ENCODE peak calls at places on chromosomes 4 and X, in four cellular contexts. P, G, S and Q are unnamed samples.

GRCh38 chr4:10063544-10064300 is 42.4 kb upstream of the SLC2A9 start:
- DNase-seq in G (peak), P (peak), S (peak), Q (no peak)

GRCh38 chr4:22389240-22389871 is 126.5 kb downstream of the ADGRA3 start:
- DNase-seq in S (peak), P (peak), G (peak), Q (peak)

GRCh38 chr4:117700111-117700892 is 334.0 kb upstream of the NDST3 start:
- DNase-seq in G (peak), S (no peak), P (no peak), Q (no peak)

GRCh38 chr4:81580346-81581013 is 108.8 kb upstream of the RASGEF1B start:
- DNase-seq in G (no peak), P (no peak), S (no peak), Q (no peak)

GRCh38 chr4:54318904-54319303 is 89.8 kb downstream of the PDGFRA start:
- DNase-seq in S (peak), G (peak), P (peak), Q (peak)

GRCh38 chr4:150150545-150151156 is 72.4 kb downstream of the DCLK2 start:
- DNase-seq in G (no peak), S (no peak), P (no peak), Q (no peak)

GRCh38 chrX:17629519-17629918 is 107.8 kb upstream of the SCML1 start:
- DNase-seq in S (no peak), P (no peak), G (no peak), Q (no peak)

GRCh38 chr4:74451214-74451661 is 6.3 kb downstream of the AREG start:
- DNase-seq in P (no peak), S (peak), G (peak), Q (no peak)

GRCh38 chr4:1078490-1078889 is 34.9 kb downstream of the RNF212 start:
- DNase-seq in S (no peak), G (no peak), P (no peak), Q (no peak)

GRCh38 chr4:152369203-152369902 is 166.5 kb downstream of the FBXW7 start:
- DNase-seq in S (no peak), G (no peak), P (no peak), Q (no peak)

GRCh38 chr4:61520688-61521160 is 320.6 kb downstream of the ADGRL3 start:
- DNase-seq in P (no peak), G (peak), S (peak), Q (no peak)

GRCh38 chr4:123640271-123640670 is 243.7 kb downstream of the SPRY1 start:
- DNase-seq in S (no peak), G (no peak), P (no peak), Q (no peak)

GRCh38 chrX:123962006-123962485 is 540 bp downstream of the STAG2 start:
- DNase-seq in G (peak), P (no peak), S (no peak), Q (no peak)

GRCh38 chr4:118941799-118942198 is 53.1 kb downstream of the SYNPO2 start:
- DNase-seq in G (no peak), P (no peak), S (no peak), Q (no peak)

GRCh38 chr4:128558896-128559669 is 250.4 kb upstream of the JADE1 start:
- DNase-seq in P (no peak), S (no peak), G (no peak), Q (no peak)

GRCh38 chr4:38562751-38563198 is 101.2 kb upstream of the KLF3 start:
- DNase-seq in S (no peak), G (no peak), P (no peak), Q (no peak)

GRCh38 chrX:32599156-32599555 is 612.2 kb downstream of the DMD start:
- DNase-seq in S (no peak), P (no peak), G (no peak), Q (no peak)

GRCh38 chrX:2710496-2710895 is 19.4 kb downstream of the CD99 start:
- DNase-seq in G (peak), S (no peak), P (no peak), Q (no peak)

GRCh38 chr4:128517739-128518510 is 230.3 kb upstream of the PGRMC2 start:
- DNase-seq in G (peak), P (no peak), S (peak), Q (peak)

GRCh38 chr4:8910822-8911310 is 39.2 kb upstream of the HMX1 start:
- DNase-seq in S (no peak), G (no peak), P (peak), Q (no peak)

GRCh38 chrX:132631579-132632232 is 142.9 kb upstream of the MBNL3 start:
- DNase-seq in G (peak), P (no peak), S (peak), Q (no peak)

GRCh38 chr4:76611611-76612010 is 176.6 kb downstream of the SHROOM3 start:
- DNase-seq in S (no peak), P (no peak), G (no peak), Q (no peak)

GRCh38 chr4:14566518-14566917 is 435.8 kb upstream of the CPEB2 start:
- DNase-seq in S (no peak), P (no peak), G (no peak), Q (no peak)

GRCh38 chrX:100745806-100746537 is 14.1 kb upstream of the SYTL4 start:
- DNase-seq in G (no peak), P (no peak), S (no peak), Q (no peak)

GRCh38 chr4:23278845-23279244 is 586.1 kb downstream of the GBA3 start:
- DNase-seq in P (no peak), G (no peak), S (no peak), Q (no peak)

GRCh38 chr4:52372269-52372668 is 286.8 kb downstream of the USP46 start:
- DNase-seq in S (no peak), G (no peak), P (no peak), Q (no peak)

GRCh38 chr4:85426366-85426765 is 48.6 kb upstream of the ARHGAP24 start:
- DNase-seq in S (no peak), P (no peak), G (peak), Q (no peak)

GRCh38 chrX:3548743-3549441 is 164.6 kb downstream of the PRKX start:
- DNase-seq in G (peak), S (no peak), P (no peak), Q (no peak)

GRCh38 chr4:136743238-136743637 is 789.1 kb downstream of the PCDH18 start:
- DNase-seq in S (no peak), G (no peak), P (no peak), Q (no peak)

GRCh38 chrX:131083510-131084142 is 25.5 kb downstream of the ARHGAP36 start:
- DNase-seq in P (no peak), S (no peak), G (peak), Q (no peak)

GRCh38 chr4:108959497-108959896 is 196.6 kb upstream of the ETNPPL start:
- DNase-seq in S (no peak), G (no peak), P (no peak), Q (no peak)

GRCh38 chrX:47796433-47796906 is 40.2 kb upstream of the ZNF81 start:
- DNase-seq in G (no peak), P (no peak), S (no peak), Q (no peak)

GRCh38 chrX:20989361-20989760 is 384.9 kb upstream of the CNKSR2 start:
- DNase-seq in P (no peak), G (no peak), S (no peak), Q (no peak)

DNA sequence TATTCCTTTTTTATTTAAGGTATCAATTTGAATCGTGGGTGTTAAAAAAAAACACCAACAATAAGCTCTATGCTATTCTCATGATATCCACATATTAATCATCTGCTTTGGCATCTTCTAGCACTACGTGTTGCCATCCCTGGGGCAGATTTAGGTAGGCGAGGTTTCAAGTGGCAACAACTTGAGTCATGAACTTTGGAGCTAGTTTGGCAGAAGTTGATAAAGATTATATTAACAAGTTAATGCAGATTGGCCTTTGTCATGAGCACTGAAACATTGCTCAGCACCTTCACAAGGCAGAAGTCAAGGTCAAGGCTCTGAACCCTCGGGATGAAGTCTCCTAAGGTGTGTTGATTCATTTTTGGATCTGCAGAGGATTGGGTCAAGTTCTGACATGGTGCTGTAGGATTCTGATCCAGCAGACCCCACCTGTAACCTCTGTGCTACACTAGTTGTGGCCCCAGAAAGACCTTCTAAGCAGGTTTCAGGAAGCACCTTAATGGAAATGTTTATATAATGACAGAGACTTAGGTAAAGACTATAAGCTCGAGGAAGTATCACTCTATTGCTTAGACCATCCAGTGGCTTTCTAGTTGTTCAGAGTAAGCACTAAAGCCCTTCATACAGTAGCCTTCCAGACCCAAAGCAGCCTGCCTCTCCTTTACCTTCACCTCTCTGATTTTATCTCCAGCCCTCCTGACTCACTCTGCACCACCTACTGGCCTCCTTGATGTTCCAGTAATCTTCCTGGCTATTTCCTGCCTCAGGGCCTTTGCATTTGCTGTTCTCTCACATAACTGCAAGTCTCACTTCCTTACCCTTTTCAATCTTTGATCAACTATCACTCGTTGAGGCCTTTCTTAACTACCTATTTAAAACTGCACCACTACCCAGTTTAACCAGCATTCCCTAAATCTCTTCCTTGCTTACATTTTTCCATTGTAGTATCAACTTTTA is 117.0 kb upstream of the SLC4A4 start:
- DNase-seq in G (no peak), S (no peak), P (no peak), Q (no peak)
- TF ChIP-seq CTCF in G (no peak), S (no peak), P (no peak), Q (no peak)

GRCh38 chr4:138499627-138500026 is 257.5 kb upstream of the SLC7A11 start:
- DNase-seq in G (no peak), S (no peak), P (no peak), Q (no peak)

GRCh38 chr4:138492178-138492577 is 250.0 kb upstream of the SLC7A11 start:
- DNase-seq in P (no peak), G (no peak), S (no peak), Q (no peak)

GRCh38 chr4:138500869-138501268 is 258.7 kb upstream of the SLC7A11 start:
- DNase-seq in S (no peak), P (no peak), G (no peak), Q (no peak)

DNA sequence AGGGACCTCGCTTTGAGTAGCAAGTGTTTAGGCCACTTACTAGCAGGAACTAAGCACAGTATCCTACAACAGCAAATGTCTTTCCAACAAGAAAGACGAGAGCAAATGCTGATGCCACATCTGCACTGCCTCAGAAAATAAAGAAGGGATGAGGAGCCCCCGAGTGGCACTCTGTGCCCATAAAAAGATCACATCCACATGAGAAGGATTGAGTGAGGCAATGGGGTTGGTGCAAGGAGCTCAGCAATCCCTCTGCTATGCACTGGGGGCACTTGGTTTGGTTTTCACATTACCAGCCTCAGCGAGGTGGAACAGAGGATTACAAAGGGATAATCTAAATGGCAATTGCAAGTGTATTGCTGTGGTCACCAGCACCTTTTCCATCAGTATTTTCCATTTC is 252.8 kb upstream of the SLC7A11 start:
- DNase-seq in P (peak), G (peak), S (peak), Q (no peak)
- TF ChIP-seq CTCF in P (peak), G (peak), S (peak), Q (peak)

GRCh38 chr4:154626793-154627484 is 14.5 kb upstream of the FGG start:
- DNase-seq in S (peak), G (peak), P (peak), Q (peak)
- TF ChIP-seq CTCF in S (peak), G (peak), P (peak), Q (peak)

DNA sequence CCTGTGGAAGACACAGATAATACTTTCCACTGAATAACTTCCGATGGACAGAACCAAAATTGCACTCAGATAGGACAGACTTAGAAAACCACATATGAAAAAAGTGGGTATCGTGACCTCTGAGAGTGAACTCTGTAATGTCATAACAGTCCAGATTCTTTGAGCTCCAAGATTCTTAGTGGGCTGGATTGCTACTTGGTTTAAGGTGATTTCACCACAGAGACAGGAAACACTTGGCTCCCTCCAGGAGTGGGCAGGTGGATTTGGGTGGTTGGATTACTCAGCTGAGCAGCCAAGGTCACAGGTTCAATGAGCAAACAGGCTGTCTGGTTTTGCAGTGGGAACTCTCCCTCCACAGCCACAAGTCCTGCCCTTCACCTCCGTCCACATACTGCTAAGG is 126.0 kb downstream of the AFAP1 start:
- DNase-seq in G (no peak), P (no peak), S (no peak), Q (no peak)
- TF ChIP-seq CTCF in G (no peak), P (no peak), S (no peak), Q (no peak)

DNA sequence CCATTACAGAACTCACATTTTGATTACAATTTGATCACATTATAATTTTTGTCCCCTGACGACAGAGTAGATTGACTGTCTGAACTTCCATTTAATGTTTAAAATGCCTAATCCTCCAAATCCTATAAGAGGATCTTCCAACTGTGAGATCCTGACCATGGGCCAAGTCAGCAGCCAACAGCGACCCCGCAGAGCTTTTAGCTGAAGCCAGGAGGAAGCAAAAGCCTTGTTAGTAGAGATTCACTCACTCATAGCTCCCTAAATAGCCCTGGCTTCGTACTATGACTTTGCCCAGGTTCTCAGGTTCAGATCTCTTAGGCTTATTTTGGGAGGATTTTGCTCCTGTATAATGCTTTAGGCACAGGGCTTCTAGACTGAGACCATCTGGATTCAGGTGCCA is 413.1 kb downstream of the NKX6-1 start:
- DNase-seq in G (peak), S (no peak), P (no peak), Q (no peak)
- TF ChIP-seq CTCF in G (no peak), S (no peak), P (no peak), Q (no peak)

GRCh38 chr4:121824950-121825349 is 1.3 kb upstream of the CCNA2 start:
- DNase-seq in G (no peak), S (no peak), P (no peak), Q (no peak)

GRCh38 chr4:121823505-121824170 is at the start of gene CCNA2:
- DNase-seq in S (peak), P (peak), G (peak), Q (peak)

GRCh38 chr4:121824171-121824527 is 466 bp upstream of the CCNA2 start:
- DNase-seq in G (no peak), P (no peak), S (no peak), Q (no peak)

GRCh38 chr4:121822047-121822446 is 1.6 kb downstream of the CCNA2 start:
- DNase-seq in S (no peak), G (no peak), P (no peak), Q (no peak)

GRCh38 chr4:121822796-121823504 is 733 bp downstream of the CCNA2 start:
- DNase-seq in S (peak), G (peak), P (peak), Q (no peak)
- TF ChIP-seq CTCF in S (no peak), G (peak), P (peak), Q (peak)

DNA sequence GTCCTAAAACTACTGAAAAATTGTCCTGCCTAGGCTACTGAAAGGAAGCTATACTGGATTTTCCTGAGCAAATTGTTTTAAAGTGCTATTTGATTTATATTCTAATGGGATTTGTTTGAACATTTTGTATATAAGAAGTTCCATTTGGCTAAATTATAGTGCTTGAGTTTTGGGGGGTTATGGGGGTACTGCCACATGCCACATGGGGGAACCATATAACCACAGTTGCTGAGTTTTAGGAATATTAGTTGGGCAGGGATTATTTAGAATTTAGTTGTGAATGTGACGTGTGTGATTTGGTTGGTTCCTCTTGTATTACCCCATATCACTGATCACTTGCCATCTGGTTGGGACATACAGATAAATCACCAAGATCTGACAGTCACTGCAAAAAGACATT is 224.5 kb upstream of the TAPT1 start:
- DNase-seq in S (no peak), P (no peak), G (peak), Q (no peak)
- TF ChIP-seq CTCF in S (no peak), P (peak), G (peak), Q (no peak)

GRCh38 chrX:107775734-107776511 is at the start of gene TSC22D3:
- DNase-seq in P (peak), G (peak), S (peak), Q (no peak)
- TF ChIP-seq CTCF in P (no peak), G (no peak), S (no peak), Q (no peak)